ENCODE peak calls at places on chromosomes 1 and 21, in seven cellular contexts. One of them, this sample, is unnamed.

GRCh38 chr1:236381565-236382158 is 12.4 kb upstream of the EDARADD start:
- DNase-seq in effector memory CD8-positive, alpha-beta T cell: no peak
- DNase-seq in colonic mucosa: no peak
- DNase-seq in iPS-NIHi11: no peak
- DNase-seq in activated T-cell treated with anti-CD3 and anti-CD28 coated beads, Interleukin-2, amount 50 U/mL, for 48 hours: no peak
- DNase-seq in adrenal gland: no peak
- DNase-seq in heart left ventricle: no peak
- DNase-seq in this sample: no peak

GRCh38 chr1:78237364-78237916 is 191.7 kb downstream of the GIPC2 start:
- DNase-seq in effector memory CD8-positive, alpha-beta T cell: no peak
- DNase-seq in colonic mucosa: peak
- DNase-seq in iPS-NIHi11: peak
- DNase-seq in activated T-cell treated with anti-CD3 and anti-CD28 coated beads, Interleukin-2, amount 50 U/mL, for 48 hours: no peak
- DNase-seq in adrenal gland: no peak
- DNase-seq in heart left ventricle: no peak
- DNase-seq in this sample: no peak

GRCh38 chr21:16322423-16322822 is 592.6 kb downstream of the USP25 start:
- DNase-seq in effector memory CD8-positive, alpha-beta T cell: no peak
- DNase-seq in colonic mucosa: no peak
- DNase-seq in iPS-NIHi11: no peak
- DNase-seq in activated T-cell treated with anti-CD3 and anti-CD28 coated beads, Interleukin-2, amount 50 U/mL, for 48 hours: no peak
- DNase-seq in adrenal gland: no peak
- DNase-seq in heart left ventricle: no peak
- DNase-seq in this sample: no peak

GRCh38 chr1:19828546-19828945 is 13.5 kb upstream of the RNF186 start:
- DNase-seq in effector memory CD8-positive, alpha-beta T cell: no peak
- DNase-seq in colonic mucosa: no peak
- DNase-seq in iPS-NIHi11: no peak
- DNase-seq in activated T-cell treated with anti-CD3 and anti-CD28 coated beads, Interleukin-2, amount 50 U/mL, for 48 hours: no peak
- DNase-seq in adrenal gland: no peak
- DNase-seq in heart left ventricle: no peak
- DNase-seq in this sample: no peak

GRCh38 chr1:6614953-6615785 is 1.6 kb downstream of the PHF13 start:
- DNase-seq in effector memory CD8-positive, alpha-beta T cell: no peak
- DNase-seq in colonic mucosa: no peak
- DNase-seq in iPS-NIHi11: no peak
- DNase-seq in activated T-cell treated with anti-CD3 and anti-CD28 coated beads, Interleukin-2, amount 50 U/mL, for 48 hours: no peak
- DNase-seq in adrenal gland: no peak
- DNase-seq in heart left ventricle: no peak
- DNase-seq in this sample: no peak

GRCh38 chr21:28135646-28136045 is 857.0 kb downstream of the LTN1 start:
- DNase-seq in effector memory CD8-positive, alpha-beta T cell: no peak
- DNase-seq in colonic mucosa: no peak
- DNase-seq in iPS-NIHi11: no peak
- DNase-seq in activated T-cell treated with anti-CD3 and anti-CD28 coated beads, Interleukin-2, amount 50 U/mL, for 48 hours: no peak
- DNase-seq in adrenal gland: no peak
- DNase-seq in heart left ventricle: no peak
- DNase-seq in this sample: no peak

GRCh38 chr1:77398115-77398514 is 116.3 kb downstream of the AK5 start:
- DNase-seq in effector memory CD8-positive, alpha-beta T cell: no peak
- DNase-seq in colonic mucosa: no peak
- DNase-seq in iPS-NIHi11: no peak
- DNase-seq in activated T-cell treated with anti-CD3 and anti-CD28 coated beads, Interleukin-2, amount 50 U/mL, for 48 hours: no peak
- DNase-seq in adrenal gland: no peak
- DNase-seq in heart left ventricle: no peak
- DNase-seq in this sample: no peak

GRCh38 chr1:29707796-29708195 is 471.5 kb downstream of the PTPRU start:
- DNase-seq in effector memory CD8-positive, alpha-beta T cell: no peak
- DNase-seq in colonic mucosa: no peak
- DNase-seq in iPS-NIHi11: no peak
- DNase-seq in activated T-cell treated with anti-CD3 and anti-CD28 coated beads, Interleukin-2, amount 50 U/mL, for 48 hours: no peak
- DNase-seq in adrenal gland: no peak
- DNase-seq in heart left ventricle: no peak
- DNase-seq in this sample: no peak

GRCh38 chr1:230128569-230129269 is 61.7 kb downstream of the GALNT2 start:
- DNase-seq in effector memory CD8-positive, alpha-beta T cell: no peak
- DNase-seq in colonic mucosa: no peak
- DNase-seq in iPS-NIHi11: no peak
- DNase-seq in activated T-cell treated with anti-CD3 and anti-CD28 coated beads, Interleukin-2, amount 50 U/mL, for 48 hours: no peak
- DNase-seq in adrenal gland: no peak
- DNase-seq in heart left ventricle: no peak
- DNase-seq in this sample: no peak

GRCh38 chr1:202498542-202498941 is 150.0 kb downstream of the PPP1R12B start:
- DNase-seq in effector memory CD8-positive, alpha-beta T cell: no peak
- DNase-seq in colonic mucosa: no peak
- DNase-seq in iPS-NIHi11: no peak
- DNase-seq in activated T-cell treated with anti-CD3 and anti-CD28 coated beads, Interleukin-2, amount 50 U/mL, for 48 hours: no peak
- DNase-seq in adrenal gland: no peak
- DNase-seq in heart left ventricle: no peak
- DNase-seq in this sample: no peak

GRCh38 chr1:68384321-68384813 is 65.4 kb downstream of the RPE65 start:
- DNase-seq in effector memory CD8-positive, alpha-beta T cell: no peak
- DNase-seq in colonic mucosa: no peak
- DNase-seq in iPS-NIHi11: peak
- DNase-seq in activated T-cell treated with anti-CD3 and anti-CD28 coated beads, Interleukin-2, amount 50 U/mL, for 48 hours: no peak
- DNase-seq in adrenal gland: peak
- DNase-seq in heart left ventricle: no peak
- DNase-seq in this sample: no peak

GRCh38 chr21:19850157-19850556 is 1148.1 kb upstream of the NCAM2 start:
- DNase-seq in effector memory CD8-positive, alpha-beta T cell: no peak
- DNase-seq in colonic mucosa: no peak
- DNase-seq in iPS-NIHi11: no peak
- DNase-seq in activated T-cell treated with anti-CD3 and anti-CD28 coated beads, Interleukin-2, amount 50 U/mL, for 48 hours: no peak
- DNase-seq in adrenal gland: no peak
- DNase-seq in heart left ventricle: no peak
- DNase-seq in this sample: no peak

GRCh38 chr1:162177126-162177525 is 107.6 kb downstream of the NOS1AP start:
- DNase-seq in effector memory CD8-positive, alpha-beta T cell: no peak
- DNase-seq in colonic mucosa: no peak
- DNase-seq in iPS-NIHi11: no peak
- DNase-seq in activated T-cell treated with anti-CD3 and anti-CD28 coated beads, Interleukin-2, amount 50 U/mL, for 48 hours: no peak
- DNase-seq in adrenal gland: no peak
- DNase-seq in heart left ventricle: no peak
- DNase-seq in this sample: no peak

GRCh38 chr1:10155087-10155712 is 55.2 kb upstream of the KIF1B start:
- DNase-seq in effector memory CD8-positive, alpha-beta T cell: no peak
- DNase-seq in colonic mucosa: no peak
- DNase-seq in iPS-NIHi11: no peak
- DNase-seq in activated T-cell treated with anti-CD3 and anti-CD28 coated beads, Interleukin-2, amount 50 U/mL, for 48 hours: no peak
- DNase-seq in adrenal gland: no peak
- DNase-seq in heart left ventricle: peak
- DNase-seq in this sample: no peak

GRCh38 chr1:203038891-203039608 is 12.8 kb downstream of the PPFIA4 start:
- DNase-seq in effector memory CD8-positive, alpha-beta T cell: peak
- DNase-seq in colonic mucosa: peak
- DNase-seq in iPS-NIHi11: peak
- DNase-seq in activated T-cell treated with anti-CD3 and anti-CD28 coated beads, Interleukin-2, amount 50 U/mL, for 48 hours: peak
- DNase-seq in adrenal gland: peak
- DNase-seq in heart left ventricle: peak
- DNase-seq in this sample: peak

This sample was measured in activated CD8-positive, alpha-beta memory T cell treated with anti-CD3 and anti-CD28 coated beads, Interleukin-2, amount 50 U/mL, for 48 hours.